ENCODE peak calls at places on chromosome 4, in seven cellular contexts. One of them, this sample, is unnamed.

GRCh38 chr4:41385486-41385885 is 128.8 kb downstream of the UCHL1 start:
- DNase-seq in stromal cell of bone marrow: no peak
- DNase-seq in activated CD4-positive, alpha-beta T cell treated with anti-CD3 and anti-CD28 coated beads, Interleukin-2, amount 50 U/mL, for 48 hours: no peak
- DNase-seq in IMR-90: no peak
- DNase-seq in CD8-positive, alpha-beta T cell: no peak
- DNase-seq in stimulated activated CD4-positive, alpha-beta T cell treated with anti-CD3 and anti-CD28 coated beads, Interleukin-4, amount 100 ng/mL, for 24 hours: no peak
- DNase-seq in SIG-M5: no peak
- DNase-seq in this sample: no peak

GRCh38 chr4:36351082-36351666 is 69.8 kb downstream of the DTHD1 start:
- DNase-seq in stimulated activated CD4-positive, alpha-beta T cell treated with anti-CD3 and anti-CD28 coated beads, Interleukin-4, amount 100 ng/mL, for 24 hours: peak
- DNase-seq in SIG-M5: no peak
- DNase-seq in IMR-90: peak
- DNase-seq in activated CD4-positive, alpha-beta T cell treated with anti-CD3 and anti-CD28 coated beads, Interleukin-2, amount 50 U/mL, for 48 hours: peak
- DNase-seq in CD8-positive, alpha-beta T cell: peak
- DNase-seq in stromal cell of bone marrow: peak
- DNase-seq in this sample: peak

GRCh38 chr4:132386130-132386529 is 763.0 kb upstream of the PCDH10 start:
- DNase-seq in CD8-positive, alpha-beta T cell: no peak
- DNase-seq in stimulated activated CD4-positive, alpha-beta T cell treated with anti-CD3 and anti-CD28 coated beads, Interleukin-4, amount 100 ng/mL, for 24 hours: no peak
- DNase-seq in activated CD4-positive, alpha-beta T cell treated with anti-CD3 and anti-CD28 coated beads, Interleukin-2, amount 50 U/mL, for 48 hours: no peak
- DNase-seq in SIG-M5: no peak
- DNase-seq in stromal cell of bone marrow: no peak
- DNase-seq in IMR-90: no peak
- DNase-seq in this sample: no peak

GRCh38 chr4:36013206-36013605 is 231.1 kb downstream of the ARAP2 start:
- DNase-seq in stimulated activated CD4-positive, alpha-beta T cell treated with anti-CD3 and anti-CD28 coated beads, Interleukin-4, amount 100 ng/mL, for 24 hours: no peak
- DNase-seq in IMR-90: no peak
- DNase-seq in CD8-positive, alpha-beta T cell: no peak
- DNase-seq in SIG-M5: no peak
- DNase-seq in activated CD4-positive, alpha-beta T cell treated with anti-CD3 and anti-CD28 coated beads, Interleukin-2, amount 50 U/mL, for 48 hours: no peak
- DNase-seq in stromal cell of bone marrow: no peak
- DNase-seq in this sample: no peak

GRCh38 chr4:154317600-154317999 is 174.0 kb downstream of the DCHS2 start:
- DNase-seq in stimulated activated CD4-positive, alpha-beta T cell treated with anti-CD3 and anti-CD28 coated beads, Interleukin-4, amount 100 ng/mL, for 24 hours: no peak
- DNase-seq in activated CD4-positive, alpha-beta T cell treated with anti-CD3 and anti-CD28 coated beads, Interleukin-2, amount 50 U/mL, for 48 hours: no peak
- DNase-seq in stromal cell of bone marrow: no peak
- DNase-seq in CD8-positive, alpha-beta T cell: no peak
- DNase-seq in SIG-M5: no peak
- DNase-seq in IMR-90: no peak
- DNase-seq in this sample: no peak

GRCh38 chr4:183441276-183441675 is 3.2 kb upstream of the CDKN2AIP start:
- DNase-seq in stimulated activated CD4-positive, alpha-beta T cell treated with anti-CD3 and anti-CD28 coated beads, Interleukin-4, amount 100 ng/mL, for 24 hours: no peak
- DNase-seq in SIG-M5: no peak
- DNase-seq in CD8-positive, alpha-beta T cell: no peak
- DNase-seq in activated CD4-positive, alpha-beta T cell treated with anti-CD3 and anti-CD28 coated beads, Interleukin-2, amount 50 U/mL, for 48 hours: no peak
- DNase-seq in stromal cell of bone marrow: no peak
- DNase-seq in IMR-90: no peak
- DNase-seq in this sample: no peak

GRCh38 chr4:10496200-10496599 is 39.0 kb upstream of the ZNF518B start:
- DNase-seq in stromal cell of bone marrow: no peak
- DNase-seq in SIG-M5: no peak
- DNase-seq in IMR-90: no peak
- DNase-seq in activated CD4-positive, alpha-beta T cell treated with anti-CD3 and anti-CD28 coated beads, Interleukin-2, amount 50 U/mL, for 48 hours: no peak
- DNase-seq in stimulated activated CD4-positive, alpha-beta T cell treated with anti-CD3 and anti-CD28 coated beads, Interleukin-4, amount 100 ng/mL, for 24 hours: no peak
- DNase-seq in CD8-positive, alpha-beta T cell: no peak
- DNase-seq in this sample: no peak

GRCh38 chr4:1771555-1772305 is 21.4 kb upstream of the FGFR3 start:
- DNase-seq in CD8-positive, alpha-beta T cell: no peak
- DNase-seq in IMR-90: no peak
- DNase-seq in stromal cell of bone marrow: no peak
- DNase-seq in SIG-M5: no peak
- DNase-seq in activated CD4-positive, alpha-beta T cell treated with anti-CD3 and anti-CD28 coated beads, Interleukin-2, amount 50 U/mL, for 48 hours: no peak
- DNase-seq in stimulated activated CD4-positive, alpha-beta T cell treated with anti-CD3 and anti-CD28 coated beads, Interleukin-4, amount 100 ng/mL, for 24 hours: no peak
- DNase-seq in this sample: no peak

GRCh38 chr4:135741583-135741982 is 1540.0 kb upstream of the PABPC4L start:
- DNase-seq in IMR-90: no peak
- DNase-seq in SIG-M5: no peak
- DNase-seq in stromal cell of bone marrow: no peak
- DNase-seq in CD8-positive, alpha-beta T cell: no peak
- DNase-seq in activated CD4-positive, alpha-beta T cell treated with anti-CD3 and anti-CD28 coated beads, Interleukin-2, amount 50 U/mL, for 48 hours: no peak
- DNase-seq in stimulated activated CD4-positive, alpha-beta T cell treated with anti-CD3 and anti-CD28 coated beads, Interleukin-4, amount 100 ng/mL, for 24 hours: no peak
- DNase-seq in this sample: no peak

GRCh38 chr4:24595662-24596061 is 11.3 kb upstream of the DHX15 start:
- DNase-seq in stromal cell of bone marrow: no peak
- DNase-seq in SIG-M5: no peak
- DNase-seq in CD8-positive, alpha-beta T cell: no peak
- DNase-seq in IMR-90: no peak
- DNase-seq in activated CD4-positive, alpha-beta T cell treated with anti-CD3 and anti-CD28 coated beads, Interleukin-2, amount 50 U/mL, for 48 hours: no peak
- DNase-seq in stimulated activated CD4-positive, alpha-beta T cell treated with anti-CD3 and anti-CD28 coated beads, Interleukin-4, amount 100 ng/mL, for 24 hours: no peak
- DNase-seq in this sample: peak

GRCh38 chr4:337143-337931 is at the start of gene ZNF141:
- DNase-seq in SIG-M5: no peak
- DNase-seq in IMR-90: peak
- DNase-seq in activated CD4-positive, alpha-beta T cell treated with anti-CD3 and anti-CD28 coated beads, Interleukin-2, amount 50 U/mL, for 48 hours: peak
- DNase-seq in stromal cell of bone marrow: peak
- DNase-seq in CD8-positive, alpha-beta T cell: peak
- DNase-seq in stimulated activated CD4-positive, alpha-beta T cell treated with anti-CD3 and anti-CD28 coated beads, Interleukin-4, amount 100 ng/mL, for 24 hours: peak
- DNase-seq in this sample: peak

GRCh38 chr4:99885063-99885664 is 9.1 kb downstream of the LAMTOR3 start:
- DNase-seq in CD8-positive, alpha-beta T cell: peak
- DNase-seq in IMR-90: peak
- DNase-seq in SIG-M5: no peak
- DNase-seq in stimulated activated CD4-positive, alpha-beta T cell treated with anti-CD3 and anti-CD28 coated beads, Interleukin-4, amount 100 ng/mL, for 24 hours: peak
- DNase-seq in stromal cell of bone marrow: no peak
- DNase-seq in activated CD4-positive, alpha-beta T cell treated with anti-CD3 and anti-CD28 coated beads, Interleukin-2, amount 50 U/mL, for 48 hours: no peak
- DNase-seq in this sample: peak

GRCh38 chr4:122826596-122827257 is at the start of gene FGF2:
- DNase-seq in IMR-90: peak
- DNase-seq in stimulated activated CD4-positive, alpha-beta T cell treated with anti-CD3 and anti-CD28 coated beads, Interleukin-4, amount 100 ng/mL, for 24 hours: peak
- DNase-seq in CD8-positive, alpha-beta T cell: no peak
- DNase-seq in activated CD4-positive, alpha-beta T cell treated with anti-CD3 and anti-CD28 coated beads, Interleukin-2, amount 50 U/mL, for 48 hours: peak
- DNase-seq in stromal cell of bone marrow: peak
- DNase-seq in SIG-M5: no peak
- DNase-seq in this sample: peak

GRCh38 chr4:181301735-181302380 is 941.3 kb upstream of the TENM3 start:
- DNase-seq in SIG-M5: no peak
- DNase-seq in IMR-90: peak
- DNase-seq in activated CD4-positive, alpha-beta T cell treated with anti-CD3 and anti-CD28 coated beads, Interleukin-2, amount 50 U/mL, for 48 hours: peak
- DNase-seq in CD8-positive, alpha-beta T cell: no peak
- DNase-seq in stimulated activated CD4-positive, alpha-beta T cell treated with anti-CD3 and anti-CD28 coated beads, Interleukin-4, amount 100 ng/mL, for 24 hours: no peak
- DNase-seq in stromal cell of bone marrow: no peak
- DNase-seq in this sample: peak

GRCh38 chr4:3527101-3527913 is 4.9 kb downstream of the LRPAP1 start:
- DNase-seq in activated CD4-positive, alpha-beta T cell treated with anti-CD3 and anti-CD28 coated beads, Interleukin-2, amount 50 U/mL, for 48 hours: no peak
- DNase-seq in stimulated activated CD4-positive, alpha-beta T cell treated with anti-CD3 and anti-CD28 coated beads, Interleukin-4, amount 100 ng/mL, for 24 hours: no peak
- DNase-seq in IMR-90: no peak
- DNase-seq in CD8-positive, alpha-beta T cell: no peak
- DNase-seq in SIG-M5: no peak
- DNase-seq in stromal cell of bone marrow: no peak
- DNase-seq in this sample: no peak

GRCh38 chr4:38180456-38180855 is 220.3 kb downstream of the PTTG2 start:
- DNase-seq in stimulated activated CD4-positive, alpha-beta T cell treated with anti-CD3 and anti-CD28 coated beads, Interleukin-4, amount 100 ng/mL, for 24 hours: no peak
- DNase-seq in activated CD4-positive, alpha-beta T cell treated with anti-CD3 and anti-CD28 coated beads, Interleukin-2, amount 50 U/mL, for 48 hours: no peak
- DNase-seq in SIG-M5: no peak
- DNase-seq in CD8-positive, alpha-beta T cell: no peak
- DNase-seq in stromal cell of bone marrow: no peak
- DNase-seq in IMR-90: peak
- DNase-seq in this sample: no peak

GRCh38 chr4:143616771-143617170 is 83.7 kb downstream of the FREM3 start:
- DNase-seq in stromal cell of bone marrow: peak
- DNase-seq in CD8-positive, alpha-beta T cell: no peak
- DNase-seq in SIG-M5: no peak
- DNase-seq in IMR-90: no peak
- DNase-seq in stimulated activated CD4-positive, alpha-beta T cell treated with anti-CD3 and anti-CD28 coated beads, Interleukin-4, amount 100 ng/mL, for 24 hours: peak
- DNase-seq in activated CD4-positive, alpha-beta T cell treated with anti-CD3 and anti-CD28 coated beads, Interleukin-2, amount 50 U/mL, for 48 hours: peak
- DNase-seq in this sample: peak

GRCh38 chr4:111781611-111782010 is 363.6 kb upstream of the FAM241A start:
- DNase-seq in SIG-M5: no peak
- DNase-seq in CD8-positive, alpha-beta T cell: no peak
- DNase-seq in stromal cell of bone marrow: no peak
- DNase-seq in IMR-90: no peak
- DNase-seq in activated CD4-positive, alpha-beta T cell treated with anti-CD3 and anti-CD28 coated beads, Interleukin-2, amount 50 U/mL, for 48 hours: no peak
- DNase-seq in stimulated activated CD4-positive, alpha-beta T cell treated with anti-CD3 and anti-CD28 coated beads, Interleukin-4, amount 100 ng/mL, for 24 hours: no peak
- DNase-seq in this sample: no peak

GRCh38 chr4:9970399-9971011 is 50.8 kb downstream of the SLC2A9 start:
- DNase-seq in stromal cell of bone marrow: no peak
- DNase-seq in CD8-positive, alpha-beta T cell: no peak
- DNase-seq in activated CD4-positive, alpha-beta T cell treated with anti-CD3 and anti-CD28 coated beads, Interleukin-2, amount 50 U/mL, for 48 hours: no peak
- DNase-seq in stimulated activated CD4-positive, alpha-beta T cell treated with anti-CD3 and anti-CD28 coated beads, Interleukin-4, amount 100 ng/mL, for 24 hours: no peak
- DNase-seq in SIG-M5: no peak
- DNase-seq in IMR-90: no peak
- DNase-seq in this sample: no peak

GRCh38 chr4:107824367-107825071 is at the start of gene SGMS2:
- DNase-seq in stromal cell of bone marrow: peak
- DNase-seq in CD8-positive, alpha-beta T cell: no peak
- DNase-seq in stimulated activated CD4-positive, alpha-beta T cell treated with anti-CD3 and anti-CD28 coated beads, Interleukin-4, amount 100 ng/mL, for 24 hours: peak
- DNase-seq in SIG-M5: no peak
- DNase-seq in activated CD4-positive, alpha-beta T cell treated with anti-CD3 and anti-CD28 coated beads, Interleukin-2, amount 50 U/mL, for 48 hours: peak
- DNase-seq in IMR-90: peak
- DNase-seq in this sample: peak

GRCh38 chr4:78061939-78062603 is 4.9 kb downstream of the FRAS1 start:
- DNase-seq in SIG-M5: no peak
- DNase-seq in stromal cell of bone marrow: no peak
- DNase-seq in IMR-90: no peak
- DNase-seq in stimulated activated CD4-positive, alpha-beta T cell treated with anti-CD3 and anti-CD28 coated beads, Interleukin-4, amount 100 ng/mL, for 24 hours: no peak
- DNase-seq in CD8-positive, alpha-beta T cell: no peak
- DNase-seq in activated CD4-positive, alpha-beta T cell treated with anti-CD3 and anti-CD28 coated beads, Interleukin-2, amount 50 U/mL, for 48 hours: no peak
- DNase-seq in this sample: no peak

GRCh38 chr4:159146007-159146330 is 43.1 kb downstream of the RAPGEF2 start:
- DNase-seq in CD8-positive, alpha-beta T cell: no peak
- DNase-seq in IMR-90: peak
- DNase-seq in SIG-M5: no peak
- DNase-seq in stimulated activated CD4-positive, alpha-beta T cell treated with anti-CD3 and anti-CD28 coated beads, Interleukin-4, amount 100 ng/mL, for 24 hours: no peak
- DNase-seq in stromal cell of bone marrow: no peak
- DNase-seq in activated CD4-positive, alpha-beta T cell treated with anti-CD3 and anti-CD28 coated beads, Interleukin-2, amount 50 U/mL, for 48 hours: no peak
- DNase-seq in this sample: no peak

GRCh38 chr4:53558981-53559620 is 32.2 kb downstream of the LNX1 start:
- DNase-seq in IMR-90: no peak
- DNase-seq in stromal cell of bone marrow: no peak
- DNase-seq in SIG-M5: no peak
- DNase-seq in stimulated activated CD4-positive, alpha-beta T cell treated with anti-CD3 and anti-CD28 coated beads, Interleukin-4, amount 100 ng/mL, for 24 hours: no peak
- DNase-seq in activated CD4-positive, alpha-beta T cell treated with anti-CD3 and anti-CD28 coated beads, Interleukin-2, amount 50 U/mL, for 48 hours: no peak
- DNase-seq in CD8-positive, alpha-beta T cell: no peak
- DNase-seq in this sample: no peak

GRCh38 chr4:136670265-136670664 is 862.0 kb downstream of the PCDH18 start:
- DNase-seq in stimulated activated CD4-positive, alpha-beta T cell treated with anti-CD3 and anti-CD28 coated beads, Interleukin-4, amount 100 ng/mL, for 24 hours: no peak
- DNase-seq in activated CD4-positive, alpha-beta T cell treated with anti-CD3 and anti-CD28 coated beads, Interleukin-2, amount 50 U/mL, for 48 hours: no peak
- DNase-seq in CD8-positive, alpha-beta T cell: no peak
- DNase-seq in SIG-M5: no peak
- DNase-seq in IMR-90: no peak
- DNase-seq in stromal cell of bone marrow: no peak
- DNase-seq in this sample: no peak

GRCh38 chr4:181870326-181870725 is 372.9 kb upstream of the TENM3 start:
- DNase-seq in CD8-positive, alpha-beta T cell: no peak
- DNase-seq in activated CD4-positive, alpha-beta T cell treated with anti-CD3 and anti-CD28 coated beads, Interleukin-2, amount 50 U/mL, for 48 hours: no peak
- DNase-seq in IMR-90: peak
- DNase-seq in SIG-M5: no peak
- DNase-seq in stimulated activated CD4-positive, alpha-beta T cell treated with anti-CD3 and anti-CD28 coated beads, Interleukin-4, amount 100 ng/mL, for 24 hours: no peak
- DNase-seq in stromal cell of bone marrow: no peak
- DNase-seq in this sample: no peak

GRCh38 chr4:185764880-185765279 is 47.1 kb downstream of the SORBS2 start:
- DNase-seq in CD8-positive, alpha-beta T cell: no peak
- DNase-seq in activated CD4-positive, alpha-beta T cell treated with anti-CD3 and anti-CD28 coated beads, Interleukin-2, amount 50 U/mL, for 48 hours: no peak
- DNase-seq in stimulated activated CD4-positive, alpha-beta T cell treated with anti-CD3 and anti-CD28 coated beads, Interleukin-4, amount 100 ng/mL, for 24 hours: no peak
- DNase-seq in SIG-M5: no peak
- DNase-seq in IMR-90: peak
- DNase-seq in stromal cell of bone marrow: no peak
- DNase-seq in this sample: no peak

GRCh38 chr4:102390438-102390837 is 45.2 kb upstream of the SLC39A8 start:
- DNase-seq in stimulated activated CD4-positive, alpha-beta T cell treated with anti-CD3 and anti-CD28 coated beads, Interleukin-4, amount 100 ng/mL, for 24 hours: peak
- DNase-seq in CD8-positive, alpha-beta T cell: no peak
- DNase-seq in stromal cell of bone marrow: peak
- DNase-seq in IMR-90: no peak
- DNase-seq in activated CD4-positive, alpha-beta T cell treated with anti-CD3 and anti-CD28 coated beads, Interleukin-2, amount 50 U/mL, for 48 hours: no peak
- DNase-seq in SIG-M5: peak
- DNase-seq in this sample: peak

GRCh38 chr4:35520059-35520458 is 724.3 kb downstream of the ARAP2 start:
- DNase-seq in stromal cell of bone marrow: no peak
- DNase-seq in CD8-positive, alpha-beta T cell: no peak
- DNase-seq in SIG-M5: no peak
- DNase-seq in stimulated activated CD4-positive, alpha-beta T cell treated with anti-CD3 and anti-CD28 coated beads, Interleukin-4, amount 100 ng/mL, for 24 hours: no peak
- DNase-seq in IMR-90: no peak
- DNase-seq in activated CD4-positive, alpha-beta T cell treated with anti-CD3 and anti-CD28 coated beads, Interleukin-2, amount 50 U/mL, for 48 hours: no peak
- DNase-seq in this sample: no peak

GRCh38 chr4:145307763-145308430 is 127.5 kb upstream of the OTUD4 start:
- DNase-seq in CD8-positive, alpha-beta T cell: no peak
- DNase-seq in SIG-M5: no peak
- DNase-seq in IMR-90: no peak
- DNase-seq in activated CD4-positive, alpha-beta T cell treated with anti-CD3 and anti-CD28 coated beads, Interleukin-2, amount 50 U/mL, for 48 hours: no peak
- DNase-seq in stromal cell of bone marrow: no peak
- DNase-seq in stimulated activated CD4-positive, alpha-beta T cell treated with anti-CD3 and anti-CD28 coated beads, Interleukin-4, amount 100 ng/mL, for 24 hours: no peak
- DNase-seq in this sample: no peak

This sample was measured in brain microvascular endothelial cell.